ENCODE peak calls at places on chromosome 12, in seven cellular contexts. P, E, V, O, Z, A and N are unnamed samples.

GRCh38 chr12:40622246-40622838 is 69.9 kb upstream of the CNTN1 start:
- DNase-seq in P (no peak), E (peak), V (peak), O (peak), Z (peak), A (peak), N (peak)

GRCh38 chr12:19652391-19652790 is 213.1 kb downstream of the AEBP2 start:
- DNase-seq in P (no peak), E (no peak), V (no peak), O (no peak), Z (no peak), A (no peak), N (no peak)

GRCh38 chr12:98803468-98804209 is 158.5 kb downstream of the APAF1 start:
- DNase-seq in P (no peak), E (no peak), V (peak), O (no peak), Z (no peak), A (no peak), N (no peak)

GRCh38 chr12:47024463-47024862 is 55.0 kb upstream of the PCED1B start:
- DNase-seq in P (no peak), E (no peak), V (no peak), O (peak), Z (no peak), A (no peak), N (no peak)

GRCh38 chr12:108570743-108571603 is 8.6 kb downstream of the ISCU start:
- DNase-seq in P (no peak), E (peak), V (peak), O (no peak), Z (no peak), A (no peak), N (no peak)

GRCh38 chr12:93624595-93625294 is 52.3 kb downstream of the SOCS2 start:
- DNase-seq in P (peak), E (no peak), V (peak), O (no peak), Z (no peak), A (no peak), N (peak)

GRCh38 chr12:26636710-26637328 is 196.2 kb downstream of the ITPR2 start:
- DNase-seq in P (no peak), E (no peak), V (peak), O (no peak), Z (no peak), A (no peak), N (peak)

GRCh38 chr12:110354172-110354780 is 49.2 kb downstream of the ANAPC7 start:
- DNase-seq in P (no peak), E (peak), V (no peak), O (no peak), Z (no peak), A (no peak), N (no peak)

GRCh38 chr12:98123186-98123585 is 392.2 kb upstream of the TMPO start:
- DNase-seq in P (no peak), E (no peak), V (no peak), O (no peak), Z (no peak), A (no peak), N (no peak)

GRCh38 chr12:71585218-71585617 is 78.4 kb downstream of the ZFC3H1 start:
- DNase-seq in P (no peak), E (no peak), V (no peak), O (no peak), Z (no peak), A (no peak), N (no peak)

GRCh38 chr12:2284321-2284813 is 231.6 kb downstream of the CACNA1C start:
- DNase-seq in P (no peak), E (peak), V (no peak), O (no peak), Z (peak), A (no peak), N (no peak)

GRCh38 chr12:94553130-94553519 is 93.5 kb upstream of the CEP83 start:
- DNase-seq in P (peak), E (no peak), V (peak), O (peak), Z (no peak), A (no peak), N (peak)

GRCh38 chr12:65966852-65967593 is 142.7 kb downstream of the HMGA2 start:
- DNase-seq in P (no peak), E (no peak), V (no peak), O (no peak), Z (no peak), A (no peak), N (no peak)

GRCh38 chr12:3204143-3204542 is 127.0 kb downstream of the TSPAN9 start:
- DNase-seq in P (no peak), E (no peak), V (no peak), O (no peak), Z (no peak), A (no peak), N (no peak)

GRCh38 chr12:14611640-14612203 is 44.0 kb upstream of the PLBD1 start:
- DNase-seq in P (no peak), E (no peak), V (no peak), O (no peak), Z (no peak), A (no peak), N (no peak)

GRCh38 chr12:43795716-43796282 is 10.3 kb downstream of the TWF1 start:
- DNase-seq in P (no peak), E (no peak), V (peak), O (no peak), Z (no peak), A (no peak), N (no peak)

GRCh38 chr12:34400423-34400881 is 378.2 kb downstream of the ALG10 start:
- DNase-seq in P (no peak), E (no peak), V (no peak), O (peak), Z (peak), A (peak), N (no peak)

GRCh38 chr12:11723993-11724392 is 74.5 kb downstream of the ETV6 start:
- DNase-seq in P (no peak), E (no peak), V (no peak), O (no peak), Z (no peak), A (no peak), N (no peak)

GRCh38 chr12:110109037-110109836 is 14.9 kb upstream of the IFT81 start:
- DNase-seq in P (peak), E (no peak), V (peak), O (peak), Z (peak), A (no peak), N (peak)

GRCh38 chr12:44464180-44464579 is 411.9 kb downstream of the NELL2 start:
- DNase-seq in P (no peak), E (no peak), V (no peak), O (no peak), Z (no peak), A (no peak), N (no peak)

GRCh38 chr12:94027561-94027960 is 120.8 kb upstream of the PLXNC1 start:
- DNase-seq in P (no peak), E (no peak), V (no peak), O (no peak), Z (no peak), A (no peak), N (no peak)

GRCh38 chr12:118052324-118053070 is 8.5 kb downstream of the WSB2 start:
- DNase-seq in P (peak), E (no peak), V (peak), O (peak), Z (peak), A (no peak), N (peak)

GRCh38 chr12:29547151-29547561 is 49.7 kb upstream of the OVCH1 start:
- DNase-seq in P (peak), E (no peak), V (no peak), O (no peak), Z (no peak), A (no peak), N (no peak)

GRCh38 chr12:124476011-124476400 is 91.4 kb downstream of the NCOR2 start:
- DNase-seq in P (no peak), E (no peak), V (no peak), O (no peak), Z (no peak), A (no peak), N (no peak)

GRCh38 chr12:59194794-59195193 is 274.5 kb upstream of the LRIG3 start:
- DNase-seq in P (no peak), E (no peak), V (peak), O (no peak), Z (no peak), A (no peak), N (no peak)

GRCh38 chr12:48940181-48940580 is 14.9 kb upstream of the FKBP11 start:
- DNase-seq in P (no peak), E (peak), V (no peak), O (no peak), Z (no peak), A (no peak), N (no peak)

GRCh38 chr12:113136990-113137511 is 1.5 kb upstream of the RASAL1 start:
- DNase-seq in P (no peak), E (no peak), V (no peak), O (no peak), Z (no peak), A (no peak), N (no peak)

GRCh38 chr12:44968960-44969359 is 81.9 kb downstream of the DBX2 start:
- DNase-seq in P (no peak), E (no peak), V (no peak), O (no peak), Z (no peak), A (no peak), N (no peak)

GRCh38 chr12:122021193-122021821 is 377 bp upstream of the BCL7A start:
- DNase-seq in P (no peak), E (peak), V (no peak), O (no peak), Z (no peak), A (peak), N (no peak)

GRCh38 chr12:77214136-77214535 is 148.8 kb upstream of the E2F7 start:
- DNase-seq in P (no peak), E (no peak), V (no peak), O (no peak), Z (no peak), A (no peak), N (no peak)

GRCh38 chr12:69470189-69471094 is at the start of gene FRS2:
- DNase-seq in P (no peak), E (peak), V (peak), O (peak), Z (peak), A (peak), N (no peak)

GRCh38 chr12:124338448-124338847 is 43.6 kb downstream of the RFLNA start:
- DNase-seq in P (no peak), E (no peak), V (peak), O (no peak), Z (no peak), A (no peak), N (no peak)

GRCh38 chr12:106673151-106673550 is 90.3 kb downstream of the RFX4 start:
- DNase-seq in P (no peak), E (no peak), V (no peak), O (peak), Z (no peak), A (peak), N (no peak)

GRCh38 chr12:115204957-115205754 is 521.2 kb upstream of the TBX3 start:
- DNase-seq in P (no peak), E (no peak), V (peak), O (no peak), Z (no peak), A (no peak), N (no peak)

GRCh38 chr12:101563197-101563596 is 31.6 kb upstream of the MYBPC1 start:
- DNase-seq in P (no peak), E (no peak), V (no peak), O (no peak), Z (no peak), A (no peak), N (peak)

GRCh38 chr12:8519208-8519607 is 5.9 kb downstream of the CLEC4D start:
- DNase-seq in P (no peak), E (no peak), V (no peak), O (no peak), Z (no peak), A (no peak), N (no peak)

GRCh38 chr12:94954029-94954685 is 49.3 kb downstream of the NDUFA12 start:
- DNase-seq in P (peak), E (no peak), V (peak), O (no peak), Z (no peak), A (no peak), N (no peak)

GRCh38 chr12:116492703-116493324 is 66.4 kb upstream of the MAP1LC3B2 start:
- DNase-seq in P (no peak), E (no peak), V (peak), O (no peak), Z (no peak), A (no peak), N (peak)

GRCh38 chr12:80512781-80513180 is 68.7 kb downstream of the PTPRQ start:
- DNase-seq in P (no peak), E (no peak), V (no peak), O (no peak), Z (no peak), A (no peak), N (no peak)
- H3K4me3 ChIP-seq in P (no peak), E (no peak), V (no peak), O (no peak), Z (no peak), A (no peak), N (no peak)

GRCh38 chr12:53221203-53222076 is 10.6 kb downstream of the RARG start:
- DNase-seq in P (no peak), E (peak), V (peak), O (peak), Z (peak), A (peak), N (no peak)
- TF ChIP-seq CTCF in P (peak), E (no peak), V (peak), O (peak), Z (no peak), A (peak), N (peak)

DNA sequence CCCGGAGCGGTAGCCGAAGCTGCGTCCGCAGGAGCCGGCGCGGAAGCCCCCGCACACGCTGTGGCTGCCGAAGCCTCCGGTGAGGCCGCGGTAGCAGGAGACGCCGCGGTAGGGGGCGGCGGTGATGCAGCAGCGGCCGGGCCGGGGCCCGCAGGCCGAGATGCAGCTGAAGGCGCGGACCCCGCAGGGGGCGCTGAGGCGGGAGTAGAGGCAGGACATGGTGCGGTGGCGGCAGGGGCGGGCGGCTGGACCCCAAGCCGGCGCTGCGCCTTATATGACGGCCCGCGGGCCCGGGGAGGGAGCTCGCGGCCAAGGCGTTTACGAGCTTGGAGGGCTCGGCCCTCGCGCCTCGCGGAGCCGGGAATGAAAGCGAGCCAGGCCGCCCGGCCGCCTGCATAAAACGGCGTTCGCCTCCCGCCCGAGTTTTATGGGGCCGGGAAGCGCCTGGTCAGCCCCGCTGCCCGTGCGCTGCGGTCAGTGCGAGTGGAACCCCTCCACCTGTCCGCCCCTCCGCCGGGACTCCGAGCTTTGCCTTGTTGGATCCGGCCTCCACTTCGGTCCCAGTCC is 16.0 kb upstream of the KRT86 start:
- DNase-seq in P (no peak), E (no peak), V (no peak), O (no peak), Z (no peak), A (peak), N (no peak)
- H3K4me3 ChIP-seq in P (no peak), E (no peak), V (no peak), O (no peak), Z (peak), A (peak), N (no peak)

GRCh38 chr12:89706551-89707348 is 1.9 kb downstream of the ATP2B1 start:
- DNase-seq in P (no peak), E (no peak), V (peak), O (peak), Z (no peak), A (peak), N (no peak)
- TF ChIP-seq CTCF in P (no peak), E (no peak), V (peak), O (no peak), Z (no peak), A (no peak), N (no peak)

DNA sequence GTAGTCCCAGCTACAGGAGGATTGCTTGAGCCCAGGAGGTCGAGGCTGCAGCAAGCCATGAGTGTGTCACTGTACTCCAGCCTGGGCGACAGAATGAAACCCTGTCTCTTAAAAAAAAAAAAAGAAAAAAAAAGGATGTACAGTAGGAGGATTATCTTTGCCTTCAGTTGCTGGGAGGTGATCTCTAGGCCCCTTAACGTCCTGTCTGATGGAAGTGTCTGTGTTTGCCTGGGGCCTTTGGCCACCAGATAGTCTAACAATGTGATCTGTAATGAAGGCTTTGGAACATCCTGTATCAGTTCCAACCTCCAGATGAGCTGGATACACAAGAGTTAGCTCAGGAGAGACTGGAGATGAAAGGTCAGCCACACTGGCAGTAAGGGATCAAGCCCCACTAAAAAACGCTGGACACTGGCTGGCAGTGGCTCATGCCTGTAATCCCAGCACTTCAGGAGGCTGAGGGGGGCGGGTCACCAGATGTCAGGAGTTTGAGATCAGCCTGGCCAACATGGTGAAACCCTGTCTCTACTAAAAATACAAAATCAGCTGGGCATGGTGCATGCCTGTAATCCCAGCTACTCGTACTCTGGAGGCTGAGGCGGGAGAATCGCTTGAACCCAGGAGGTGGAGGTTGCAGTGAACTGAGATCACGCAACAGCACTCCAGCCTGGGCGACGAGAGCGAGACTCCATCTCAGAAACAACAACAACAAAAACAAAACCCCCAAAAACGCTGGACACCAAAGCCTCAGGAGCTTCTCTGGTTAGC is 19.0 kb upstream of the HNF1A start:
- DNase-seq in P (no peak), E (no peak), V (no peak), O (no peak), Z (no peak), A (no peak), N (no peak)
- H3K4me3 ChIP-seq in P (no peak), E (no peak), V (no peak), O (no peak), Z (no peak), A (no peak), N (no peak)

GRCh38 chr12:5912437-5913334 is 32.4 kb downstream of the ANO2 start:
- DNase-seq in P (no peak), E (no peak), V (peak), O (no peak), Z (no peak), A (no peak), N (no peak)
- TF ChIP-seq CTCF in P (peak), E (no peak), V (no peak), O (no peak), Z (no peak), A (peak), N (peak)

GRCh38 chr12:130775953-130776856 is 60.1 kb upstream of the RIMBP2 start:
- DNase-seq in P (peak), E (no peak), V (peak), O (peak), Z (peak), A (peak), N (no peak)
- H3K4me3 ChIP-seq in P (peak), E (no peak), V (no peak), O (peak), Z (peak), A (no peak), N (peak)

DNA sequence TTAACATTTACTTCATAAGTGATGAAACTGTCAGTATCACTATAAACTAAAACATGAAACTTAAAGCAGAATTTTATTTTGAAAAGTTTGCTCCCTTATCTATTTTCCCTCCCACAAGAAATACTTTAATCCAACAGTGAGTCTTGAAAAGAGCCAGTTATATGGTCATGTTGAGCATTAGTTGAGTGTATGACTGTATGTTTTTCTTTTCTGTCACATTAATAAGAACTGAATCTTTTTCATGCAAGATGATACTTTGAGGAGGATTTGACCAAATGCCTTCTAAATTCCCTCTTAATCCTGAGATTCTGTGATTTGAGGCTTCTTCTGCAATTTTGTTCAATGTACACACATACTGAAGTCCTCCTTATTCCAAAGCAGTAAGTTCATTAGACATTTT is 33.7 kb upstream of the YARS2 start:
- DNase-seq in P (no peak), E (no peak), V (no peak), O (no peak), Z (no peak), A (no peak), N (no peak)
- TF ChIP-seq CTCF in P (no peak), E (no peak), V (no peak), O (no peak), Z (no peak), A (no peak), N (no peak)